ENCODE peak calls at places on chromosomes 1 and 21, in eight cellular contexts. One of them, this sample, is unnamed.

GRCh38 chr1:66944330-66945274 is 19.8 kb downstream of the MIER1 start:
- DNase-seq in progenitor cell of endocrine pancreas: no peak
- DNase-seq in osteocyte: no peak
- DNase-seq in amniotic stem cell: peak; percentile 50
- DNase-seq in stimulated activated CD8-positive, alpha-beta memory T cell treated with anti-CD3 and anti-CD28 coated beads, Interleukin-4, amount 100 ng/mL, for 24 hours: no peak
- DNase-seq in CD8-positive, alpha-beta T cell: no peak
- DNase-seq in ovary: peak; percentile 84
- DNase-seq in T-helper 17 cell: no peak
- DNase-seq in this sample: peak; percentile 73

GRCh38 chr1:56451491-56451890 is 127.9 kb downstream of the PLPP3 start:
- DNase-seq in osteocyte: no peak
- DNase-seq in ovary: no peak
- DNase-seq in amniotic stem cell: no peak
- DNase-seq in CD8-positive, alpha-beta T cell: no peak
- DNase-seq in T-helper 17 cell: no peak
- DNase-seq in progenitor cell of endocrine pancreas: no peak
- DNase-seq in stimulated activated CD8-positive, alpha-beta memory T cell treated with anti-CD3 and anti-CD28 coated beads, Interleukin-4, amount 100 ng/mL, for 24 hours: no peak
- DNase-seq in this sample: no peak

GRCh38 chr1:192805832-192806323 is 3.0 kb upstream of the RGS2 start:
- DNase-seq in CD8-positive, alpha-beta T cell: no peak
- DNase-seq in T-helper 17 cell: no peak
- DNase-seq in progenitor cell of endocrine pancreas: no peak
- DNase-seq in stimulated activated CD8-positive, alpha-beta memory T cell treated with anti-CD3 and anti-CD28 coated beads, Interleukin-4, amount 100 ng/mL, for 24 hours: no peak
- DNase-seq in osteocyte: no peak
- DNase-seq in amniotic stem cell: peak; percentile 76
- DNase-seq in ovary: no peak
- DNase-seq in this sample: no peak

GRCh38 chr1:180210008-180210555 is 20.0 kb upstream of the LHX4 start:
- DNase-seq in osteocyte: no peak
- DNase-seq in ovary: no peak
- DNase-seq in CD8-positive, alpha-beta T cell: no peak
- DNase-seq in progenitor cell of endocrine pancreas: no peak
- DNase-seq in amniotic stem cell: no peak
- DNase-seq in T-helper 17 cell: no peak
- DNase-seq in stimulated activated CD8-positive, alpha-beta memory T cell treated with anti-CD3 and anti-CD28 coated beads, Interleukin-4, amount 100 ng/mL, for 24 hours: no peak
- DNase-seq in this sample: no peak

GRCh38 chr1:152656459-152656858 is 6.7 kb upstream of the LCE2D start:
- DNase-seq in stimulated activated CD8-positive, alpha-beta memory T cell treated with anti-CD3 and anti-CD28 coated beads, Interleukin-4, amount 100 ng/mL, for 24 hours: no peak
- DNase-seq in amniotic stem cell: no peak
- DNase-seq in T-helper 17 cell: no peak
- DNase-seq in progenitor cell of endocrine pancreas: no peak
- DNase-seq in ovary: no peak
- DNase-seq in osteocyte: no peak
- DNase-seq in CD8-positive, alpha-beta T cell: no peak
- DNase-seq in this sample: no peak

GRCh38 chr1:6957341-6957740 is 172.1 kb downstream of the CAMTA1 start:
- DNase-seq in osteocyte: no peak
- DNase-seq in ovary: no peak
- DNase-seq in amniotic stem cell: no peak
- DNase-seq in progenitor cell of endocrine pancreas: no peak
- DNase-seq in stimulated activated CD8-positive, alpha-beta memory T cell treated with anti-CD3 and anti-CD28 coated beads, Interleukin-4, amount 100 ng/mL, for 24 hours: no peak
- DNase-seq in CD8-positive, alpha-beta T cell: no peak
- DNase-seq in T-helper 17 cell: no peak
- DNase-seq in this sample: no peak

GRCh38 chr1:224300346-224300745 is 29.6 kb downstream of the NVL start:
- DNase-seq in ovary: no peak
- DNase-seq in amniotic stem cell: peak; percentile 30
- DNase-seq in osteocyte: no peak
- DNase-seq in stimulated activated CD8-positive, alpha-beta memory T cell treated with anti-CD3 and anti-CD28 coated beads, Interleukin-4, amount 100 ng/mL, for 24 hours: no peak
- DNase-seq in T-helper 17 cell: no peak
- DNase-seq in CD8-positive, alpha-beta T cell: no peak
- DNase-seq in progenitor cell of endocrine pancreas: no peak
- DNase-seq in this sample: no peak

GRCh38 chr21:43657355-43658093 is 1.8 kb downstream of the HSF2BP start:
- DNase-seq in T-helper 17 cell: no peak
- DNase-seq in stimulated activated CD8-positive, alpha-beta memory T cell treated with anti-CD3 and anti-CD28 coated beads, Interleukin-4, amount 100 ng/mL, for 24 hours: no peak
- DNase-seq in ovary: peak; percentile 48
- DNase-seq in CD8-positive, alpha-beta T cell: no peak
- DNase-seq in osteocyte: no peak
- DNase-seq in progenitor cell of endocrine pancreas: no peak
- DNase-seq in amniotic stem cell: no peak
- DNase-seq in this sample: no peak

GRCh38 chr1:157437301-157437700 is 115.0 kb downstream of the FCRL5 start:
- DNase-seq in T-helper 17 cell: no peak
- DNase-seq in progenitor cell of endocrine pancreas: no peak
- DNase-seq in amniotic stem cell: no peak
- DNase-seq in stimulated activated CD8-positive, alpha-beta memory T cell treated with anti-CD3 and anti-CD28 coated beads, Interleukin-4, amount 100 ng/mL, for 24 hours: no peak
- DNase-seq in ovary: no peak
- DNase-seq in CD8-positive, alpha-beta T cell: no peak
- DNase-seq in osteocyte: no peak
- DNase-seq in this sample: no peak

GRCh38 chr21:27202301-27202700 is 235.4 kb upstream of the ADAMTS5 start:
- DNase-seq in osteocyte: no peak
- DNase-seq in progenitor cell of endocrine pancreas: no peak
- DNase-seq in ovary: no peak
- DNase-seq in stimulated activated CD8-positive, alpha-beta memory T cell treated with anti-CD3 and anti-CD28 coated beads, Interleukin-4, amount 100 ng/mL, for 24 hours: no peak
- DNase-seq in T-helper 17 cell: no peak
- DNase-seq in CD8-positive, alpha-beta T cell: no peak
- DNase-seq in amniotic stem cell: no peak
- DNase-seq in this sample: no peak

GRCh38 chr1:87744056-87744455 is 415.4 kb downstream of the LMO4 start:
- DNase-seq in ovary: no peak
- DNase-seq in progenitor cell of endocrine pancreas: no peak
- DNase-seq in osteocyte: no peak
- DNase-seq in amniotic stem cell: no peak
- DNase-seq in CD8-positive, alpha-beta T cell: no peak
- DNase-seq in T-helper 17 cell: no peak
- DNase-seq in stimulated activated CD8-positive, alpha-beta memory T cell treated with anti-CD3 and anti-CD28 coated beads, Interleukin-4, amount 100 ng/mL, for 24 hours: no peak
- DNase-seq in this sample: no peak

GRCh38 chr1:239733995-239734394 is 347.6 kb downstream of the CHRM3 start:
- DNase-seq in stimulated activated CD8-positive, alpha-beta memory T cell treated with anti-CD3 and anti-CD28 coated beads, Interleukin-4, amount 100 ng/mL, for 24 hours: no peak
- DNase-seq in amniotic stem cell: no peak
- DNase-seq in T-helper 17 cell: no peak
- DNase-seq in ovary: no peak
- DNase-seq in osteocyte: no peak
- DNase-seq in CD8-positive, alpha-beta T cell: no peak
- DNase-seq in progenitor cell of endocrine pancreas: no peak
- DNase-seq in this sample: no peak

GRCh38 chr1:165143437-165144065 is 213.0 kb downstream of the LMX1A start:
- DNase-seq in amniotic stem cell: no peak
- DNase-seq in ovary: no peak
- DNase-seq in CD8-positive, alpha-beta T cell: no peak
- DNase-seq in stimulated activated CD8-positive, alpha-beta memory T cell treated with anti-CD3 and anti-CD28 coated beads, Interleukin-4, amount 100 ng/mL, for 24 hours: no peak
- DNase-seq in progenitor cell of endocrine pancreas: no peak
- DNase-seq in osteocyte: no peak
- DNase-seq in T-helper 17 cell: no peak
- DNase-seq in this sample: no peak

GRCh38 chr1:4693316-4693715 is 38.9 kb downstream of the AJAP1 start:
- DNase-seq in T-helper 17 cell: no peak
- DNase-seq in osteocyte: no peak
- DNase-seq in ovary: no peak
- DNase-seq in progenitor cell of endocrine pancreas: no peak
- DNase-seq in stimulated activated CD8-positive, alpha-beta memory T cell treated with anti-CD3 and anti-CD28 coated beads, Interleukin-4, amount 100 ng/mL, for 24 hours: no peak
- DNase-seq in amniotic stem cell: no peak
- DNase-seq in CD8-positive, alpha-beta T cell: no peak
- DNase-seq in this sample: no peak

GRCh38 chr1:241444836-241445235 is 74.7 kb downstream of the FH start:
- DNase-seq in amniotic stem cell: no peak
- DNase-seq in progenitor cell of endocrine pancreas: no peak
- DNase-seq in CD8-positive, alpha-beta T cell: no peak
- DNase-seq in stimulated activated CD8-positive, alpha-beta memory T cell treated with anti-CD3 and anti-CD28 coated beads, Interleukin-4, amount 100 ng/mL, for 24 hours: no peak
- DNase-seq in T-helper 17 cell: no peak
- DNase-seq in osteocyte: no peak
- DNase-seq in ovary: no peak
- DNase-seq in this sample: no peak

GRCh38 chr21:43362306-43362927 is 64.5 kb downstream of the SIK1 start:
- DNase-seq in CD8-positive, alpha-beta T cell: peak; percentile 80
- DNase-seq in ovary: peak; percentile 87
- DNase-seq in stimulated activated CD8-positive, alpha-beta memory T cell treated with anti-CD3 and anti-CD28 coated beads, Interleukin-4, amount 100 ng/mL, for 24 hours: peak; percentile 58
- DNase-seq in T-helper 17 cell: peak; percentile 56
- DNase-seq in amniotic stem cell: no peak
- DNase-seq in osteocyte: no peak
- DNase-seq in progenitor cell of endocrine pancreas: no peak
- DNase-seq in this sample: peak; percentile 42

GRCh38 chr1:41364444-41365319 is 3.4 kb downstream of the FOXO6 start:
- DNase-seq in progenitor cell of endocrine pancreas: no peak
- DNase-seq in CD8-positive, alpha-beta T cell: no peak
- DNase-seq in stimulated activated CD8-positive, alpha-beta memory T cell treated with anti-CD3 and anti-CD28 coated beads, Interleukin-4, amount 100 ng/mL, for 24 hours: no peak
- DNase-seq in osteocyte: no peak
- DNase-seq in amniotic stem cell: no peak
- DNase-seq in ovary: no peak
- DNase-seq in T-helper 17 cell: no peak
- DNase-seq in this sample: no peak

GRCh38 chr1:226638001-226638601 is 89.5 kb downstream of the STUM start:
- DNase-seq in stimulated activated CD8-positive, alpha-beta memory T cell treated with anti-CD3 and anti-CD28 coated beads, Interleukin-4, amount 100 ng/mL, for 24 hours: no peak
- DNase-seq in osteocyte: no peak
- DNase-seq in amniotic stem cell: no peak
- DNase-seq in progenitor cell of endocrine pancreas: no peak
- DNase-seq in CD8-positive, alpha-beta T cell: no peak
- DNase-seq in T-helper 17 cell: no peak
- DNase-seq in ovary: peak; percentile 63
- DNase-seq in this sample: peak; percentile 59

GRCh38 chr1:155086182-155086741 is 7.6 kb downstream of the EFNA3 start:
- DNase-seq in osteocyte: peak; percentile 93
- DNase-seq in progenitor cell of endocrine pancreas: peak; percentile 84
- DNase-seq in stimulated activated CD8-positive, alpha-beta memory T cell treated with anti-CD3 and anti-CD28 coated beads, Interleukin-4, amount 100 ng/mL, for 24 hours: peak; percentile 68
- DNase-seq in amniotic stem cell: no peak
- DNase-seq in T-helper 17 cell: peak; percentile 73
- DNase-seq in CD8-positive, alpha-beta T cell: peak; percentile 71
- DNase-seq in ovary: peak; percentile 85
- DNase-seq in this sample: peak; percentile 72

GRCh38 chr1:201137579-201138310 is 10.8 kb upstream of the ASCL5 start:
- DNase-seq in T-helper 17 cell: no peak
- DNase-seq in CD8-positive, alpha-beta T cell: no peak
- DNase-seq in ovary: peak; percentile 71
- DNase-seq in osteocyte: no peak
- DNase-seq in progenitor cell of endocrine pancreas: no peak
- DNase-seq in amniotic stem cell: peak; percentile 81
- DNase-seq in stimulated activated CD8-positive, alpha-beta memory T cell treated with anti-CD3 and anti-CD28 coated beads, Interleukin-4, amount 100 ng/mL, for 24 hours: no peak
- DNase-seq in this sample: peak; percentile 65

GRCh38 chr1:162892916-162893714 is 32.1 kb upstream of the CCDC190 start:
- DNase-seq in T-helper 17 cell: no peak
- DNase-seq in CD8-positive, alpha-beta T cell: no peak
- DNase-seq in amniotic stem cell: no peak
- DNase-seq in stimulated activated CD8-positive, alpha-beta memory T cell treated with anti-CD3 and anti-CD28 coated beads, Interleukin-4, amount 100 ng/mL, for 24 hours: no peak
- DNase-seq in progenitor cell of endocrine pancreas: no peak
- DNase-seq in ovary: no peak
- DNase-seq in osteocyte: no peak
- DNase-seq in this sample: no peak

GRCh38 chr1:216057947-216058346 is 365.3 kb downstream of the USH2A start:
- DNase-seq in osteocyte: no peak
- DNase-seq in ovary: no peak
- DNase-seq in progenitor cell of endocrine pancreas: no peak
- DNase-seq in T-helper 17 cell: no peak
- DNase-seq in amniotic stem cell: no peak
- DNase-seq in stimulated activated CD8-positive, alpha-beta memory T cell treated with anti-CD3 and anti-CD28 coated beads, Interleukin-4, amount 100 ng/mL, for 24 hours: no peak
- DNase-seq in CD8-positive, alpha-beta T cell: no peak
- DNase-seq in this sample: no peak

GRCh38 chr1:233673146-233673946 is 59.4 kb downstream of the KCNK1 start:
- DNase-seq in CD8-positive, alpha-beta T cell: no peak
- DNase-seq in T-helper 17 cell: no peak
- DNase-seq in ovary: no peak
- DNase-seq in stimulated activated CD8-positive, alpha-beta memory T cell treated with anti-CD3 and anti-CD28 coated beads, Interleukin-4, amount 100 ng/mL, for 24 hours: no peak
- DNase-seq in amniotic stem cell: no peak
- DNase-seq in osteocyte: no peak
- DNase-seq in progenitor cell of endocrine pancreas: no peak
- DNase-seq in this sample: no peak

This sample was measured in uterus.